ENCODE peak calls at places on chromosomes 11 and 22, in nine cellular contexts. I is naive thymus-derived CD8-positive, alpha-beta T cell; L is stimulated activated CD4-positive, alpha-beta T cell treated with anti-CD3 and anti-CD28 coated beads, TNF-alpha, amount 100 ng/mL, for 1 hour; C is keratinocyte; J is cardiac muscle cell; K is A172; E is NCI-H460; S is coronary artery; G is psoas muscle. Y is an unnamed sample.
A peak's percentile ranks its signal among the peaks of the same experiment; 100 is the strongest.

GRCh38 chr11:73414977-73415492 is 38.8 kb downstream of the RELT start:
- DNase-seq in I (no peak), L (no peak), C (no peak), J (no peak), K (no peak), E (no peak), S (no peak), G (no peak), Y (no peak)

GRCh38 chr11:96794152-96794551 is 404.3 kb downstream of the JRKL start:
- DNase-seq in I (no peak), L (no peak), C (no peak), J (no peak), K (no peak), E (no peak), S (no peak), G (no peak), Y (no peak)

GRCh38 chr11:57216463-57216862 is 20.6 kb downstream of the APLNR start:
- DNase-seq in I (no peak), L (no peak), C (no peak), J (no peak), K (no peak), E (no peak), S (no peak), G (no peak), Y (no peak)

GRCh38 chr11:58629857-58630256 is 7.4 kb downstream of the CNTF start:
- DNase-seq in I (no peak), L (no peak), C (no peak), J (peak; percentile 53), K (peak; percentile 23), E (peak; percentile 32), S (no peak), G (no peak), Y (no peak)

GRCh38 chr11:1219836-1220810 is 2.7 kb upstream of the MUC5B start:
- DNase-seq in I (no peak), L (no peak), C (no peak), J (peak; percentile 27), K (no peak), E (no peak), S (no peak), G (peak; percentile 15), Y (no peak)

GRCh38 chr11:115677190-115677589 is 173.0 kb upstream of the CADM1 start:
- DNase-seq in I (no peak), L (no peak), C (no peak), J (no peak), K (no peak), E (no peak), S (no peak), G (no peak), Y (no peak)

GRCh38 chr11:10674991-10675440 is 18.5 kb downstream of the IRAG1 start:
- DNase-seq in I (no peak), L (no peak), C (no peak), J (no peak), K (no peak), E (no peak), S (peak; percentile 90), G (peak; percentile 70), Y (no peak)

GRCh38 chr11:20599424-20600346 is at the start of gene SLC6A5:
- DNase-seq in I (no peak), L (no peak), C (no peak), J (peak; percentile 93), K (peak; percentile 27), E (peak; percentile 45), S (no peak), G (peak; percentile 35), Y (peak; percentile 57)

GRCh38 chr11:72703281-72704008 is 29.2 kb upstream of the PDE2A start:
- DNase-seq in I (no peak), L (no peak), C (no peak), J (no peak), K (peak; percentile 36), E (no peak), S (no peak), G (peak; percentile 81), Y (no peak)

GRCh38 chr22:48098243-48098935 is 1335.9 kb downstream of the TBC1D22A start:
- DNase-seq in I (peak; percentile 11), L (no peak), C (no peak), J (no peak), K (no peak), E (no peak), S (no peak), G (no peak), Y (no peak)

GRCh38 chr11:100740440-100740839 is 53.4 kb downstream of the ARHGAP42 start:
- DNase-seq in I (no peak), L (no peak), C (no peak), J (peak; percentile 36), K (peak; percentile 39), E (no peak), S (no peak), G (no peak), Y (no peak)

GRCh38 chr11:119590651-119591308 is 138.2 kb downstream of the NECTIN1 start:
- DNase-seq in I (no peak), L (no peak), C (peak; percentile 81), J (no peak), K (peak; percentile 66), E (no peak), S (no peak), G (no peak), Y (peak; percentile 86)

GRCh38 chr11:114890076-114890475 is 211.7 kb downstream of the NXPE2 start:
- DNase-seq in I (no peak), L (no peak), C (no peak), J (peak; percentile 21), K (no peak), E (no peak), S (no peak), G (no peak), Y (no peak)

GRCh38 chr11:66868726-66869291 is 11.9 kb downstream of the LRFN4 start:
- DNase-seq in I (peak; percentile 70), L (peak; percentile 54), C (no peak), J (peak; percentile 79), K (peak; percentile 46), E (peak; percentile 59), S (no peak), G (no peak), Y (peak; percentile 88)

GRCh38 chr22:35065796-35066218 is at the start of gene ISX:
- DNase-seq in I (no peak), L (no peak), C (no peak), J (no peak), K (no peak), E (no peak), S (no peak), G (no peak), Y (no peak)